ENCODE peak calls at places on chromosomes 16 and 17, in seven cellular contexts. Q is stromal cell of bone marrow; R is activated T-helper 2 cell treated with anti-CD3 and anti-CD28 coated beads, Interferon-gamma antibody, Interleukin-2, Interleukin-4, amounts not matched to agents 10 μg/mL and 5 μg/mL and 100 μg/mL, durations not matched to agents 14 hours and 24 hours and 36 hours; X is hippocampal formation; C is fibroblast of the conjunctiva; V is LoVo; M is kidney tubule cell. D is an unnamed sample.

GRCh38 chr16:25035494-25036405 is 20.6 kb upstream of the ARHGAP17 start:
- DNase-seq in Q (no peak), X (no peak), C (no peak), V (no peak), M (no peak), R (no peak), D (no peak)

GRCh38 chr17:35338230-35338629 is 35.2 kb downstream of the SLFN11 start:
- DNase-seq in X (no peak), R (no peak), C (no peak), V (no peak), M (no peak), Q (no peak), D (no peak)

GRCh38 chr17:14474591-14474990 is 173.7 kb downstream of the HS3ST3B1 start:
- DNase-seq in C (no peak), X (no peak), V (no peak), R (no peak), M (no peak), Q (no peak), D (no peak)

GRCh38 chr17:80691784-80692183 is 147.1 kb downstream of the RPTOR start:
- DNase-seq in R (no peak), X (no peak), C (no peak), V (no peak), Q (no peak), M (no peak), D (no peak)

GRCh38 chr16:48408688-48409087 is 23.5 kb upstream of the SIAH1 start:
- DNase-seq in Q (no peak), X (no peak), C (no peak), V (peak), R (no peak), M (peak), D (no peak)

GRCh38 chr17:70050192-70050591 is 24.8 kb upstream of the KCNJ16 start:
- DNase-seq in R (no peak), C (no peak), X (no peak), V (no peak), Q (no peak), M (no peak), D (no peak)

GRCh38 chr17:74923538-74924249 is 379 bp upstream of the OTOP2 start:
- DNase-seq in V (peak), C (no peak), R (peak), M (peak), X (no peak), Q (no peak), D (no peak)

GRCh38 chr16:68700120-68700519 is 37.0 kb upstream of the CDH1 start:
- DNase-seq in C (no peak), Q (no peak), R (no peak), X (no peak), M (peak), V (no peak), D (no peak)

GRCh38 chr17:42964161-42964932 is at the start of gene AARSD1:
- DNase-seq in X (peak), Q (peak), C (peak), R (peak), M (peak), V (peak), D (peak)

GRCh38 chr16:22641030-22641671 is 130.5 kb downstream of the NPIPB5 start:
- DNase-seq in V (peak), Q (no peak), C (no peak), M (peak), R (no peak), X (no peak), D (no peak)

GRCh38 chr16:12729448-12729847 is 74.2 kb downstream of the CPPED1 start:
- DNase-seq in C (peak), R (no peak), X (no peak), V (no peak), M (peak), Q (peak), D (no peak)

GRCh38 chr16:10168258-10168657 is 14.0 kb downstream of the GRIN2A start:
- DNase-seq in R (no peak), X (no peak), V (no peak), M (peak), C (peak), Q (peak), D (no peak)

GRCh38 chr17:15027853-15028252 is 237.3 kb downstream of the PMP22 start:
- DNase-seq in X (no peak), R (no peak), C (no peak), Q (no peak), V (no peak), M (no peak), D (no peak)

GRCh38 chr17:73131993-73132595 is 32.7 kb upstream of the SSTR2 start:
- DNase-seq in C (no peak), X (no peak), R (no peak), V (no peak), M (no peak), Q (no peak), D (no peak)

GRCh38 chr17:33910200-33910857 is 344.8 kb upstream of the CCL2 start:
- DNase-seq in X (no peak), R (no peak), M (no peak), V (no peak), Q (no peak), C (no peak), D (no peak)

GRCh38 chr17:8314797-8315739 is 5.0 kb downstream of the ARHGEF15 start:
- DNase-seq in M (peak), C (no peak), X (no peak), R (no peak), Q (no peak), V (no peak), D (no peak)

GRCh38 chr16:86725401-86725800 is 147.1 kb downstream of the FOXL1 start:
- DNase-seq in C (peak), V (no peak), R (no peak), Q (no peak), X (no peak), M (no peak), D (no peak)

GRCh38 chr16:88454315-88455057 is 1.4 kb downstream of the ZFPM1 start:
- DNase-seq in Q (no peak), R (peak), M (peak), X (no peak), C (no peak), V (peak), D (no peak)

GRCh38 chr17:63827801-63828221 is 348 bp upstream of the FTSJ3 start:
- DNase-seq in V (no peak), X (no peak), Q (no peak), R (no peak), C (no peak), M (peak), D (no peak)

GRCh38 chr16:74667215-74667765 is 613 bp upstream of the RFWD3 start:
- DNase-seq in R (peak), C (no peak), X (peak), M (peak), Q (no peak), V (peak), D (no peak)

GRCh38 chr16:17379121-17379571 is 91.6 kb downstream of the XYLT1 start:
- DNase-seq in Q (peak), C (no peak), R (no peak), M (no peak), V (no peak), X (no peak), D (no peak)

GRCh38 chr16:30901201-30902069 is 5.0 kb downstream of the CTF1 start:
- DNase-seq in M (no peak), R (no peak), X (no peak), V (no peak), Q (no peak), C (no peak), D (no peak)

GRCh38 chr17:77840156-77840555 is 118.3 kb upstream of the TNRC6C start:
- DNase-seq in X (no peak), M (no peak), C (no peak), Q (no peak), R (no peak), V (no peak), D (no peak)